ENCODE peak calls at places on chromosomes 16 and 17, in six cellular contexts. One of them, this sample, is unnamed.

GRCh38 chr17:57442401-57442823 is 186.1 kb downstream of the MSI2 start:
- DNase-seq in left ventricle myocardium inferior: no peak
- DNase-seq in IMR-90: peak; percentile 91
- DNase-seq in mucosa of descending colon: no peak
- DNase-seq in adrenal gland: no peak
- DNase-seq in heart left ventricle: no peak
- DNase-seq in this sample: no peak

GRCh38 chr17:15154618-15155017 is 110.5 kb downstream of the PMP22 start:
- DNase-seq in mucosa of descending colon: no peak
- DNase-seq in adrenal gland: no peak
- DNase-seq in heart left ventricle: no peak
- DNase-seq in IMR-90: peak; percentile 3
- DNase-seq in left ventricle myocardium inferior: no peak
- DNase-seq in this sample: no peak

GRCh38 chr17:27489045-27489715 is 32.9 kb downstream of the KSR1 start:
- DNase-seq in heart left ventricle: peak; percentile 65
- DNase-seq in adrenal gland: peak; percentile 74
- DNase-seq in IMR-90: peak; percentile 59
- DNase-seq in left ventricle myocardium inferior: peak; percentile 84
- DNase-seq in mucosa of descending colon: peak; percentile 81
- DNase-seq in this sample: peak; percentile 92

GRCh38 chr16:20928774-20929411 is 28.3 kb downstream of the LYRM1 start:
- DNase-seq in IMR-90: no peak
- DNase-seq in mucosa of descending colon: no peak
- DNase-seq in heart left ventricle: no peak
- DNase-seq in left ventricle myocardium inferior: no peak
- DNase-seq in adrenal gland: no peak
- DNase-seq in this sample: no peak

GRCh38 chr16:23683487-23683886 is 4.8 kb downstream of the PLK1 start:
- DNase-seq in mucosa of descending colon: no peak
- DNase-seq in adrenal gland: no peak
- DNase-seq in heart left ventricle: no peak
- DNase-seq in left ventricle myocardium inferior: no peak
- DNase-seq in IMR-90: no peak
- DNase-seq in this sample: no peak

GRCh38 chr17:72913315-72913714 is 179.2 kb downstream of the SLC39A11 start:
- DNase-seq in heart left ventricle: no peak
- DNase-seq in adrenal gland: no peak
- DNase-seq in IMR-90: no peak
- DNase-seq in left ventricle myocardium inferior: no peak
- DNase-seq in mucosa of descending colon: no peak
- DNase-seq in this sample: no peak

GRCh38 chr16:56918467-56919012 is 13.4 kb upstream of the HERPUD1 start:
- DNase-seq in adrenal gland: no peak
- DNase-seq in mucosa of descending colon: no peak
- DNase-seq in left ventricle myocardium inferior: no peak
- DNase-seq in heart left ventricle: no peak
- DNase-seq in IMR-90: no peak
- DNase-seq in this sample: no peak

GRCh38 chr17:4161179-4161559 is 18.2 kb downstream of the CYB5D2 start:
- DNase-seq in IMR-90: peak; percentile 93
- DNase-seq in left ventricle myocardium inferior: no peak
- DNase-seq in mucosa of descending colon: no peak
- DNase-seq in adrenal gland: peak; percentile 79
- DNase-seq in heart left ventricle: no peak
- DNase-seq in this sample: peak; percentile 78

GRCh38 chr17:57985675-57985974 is 2.4 kb downstream of the VEZF1 start:
- DNase-seq in adrenal gland: no peak
- DNase-seq in mucosa of descending colon: no peak
- DNase-seq in IMR-90: peak; percentile 25
- DNase-seq in left ventricle myocardium inferior: no peak
- DNase-seq in heart left ventricle: no peak
- DNase-seq in this sample: no peak

GRCh38 chr17:15945493-15946209 is 721 bp downstream of the ADORA2B start:
- DNase-seq in IMR-90: peak; percentile 16
- DNase-seq in adrenal gland: peak; percentile 13
- DNase-seq in heart left ventricle: no peak
- DNase-seq in left ventricle myocardium inferior: no peak
- DNase-seq in mucosa of descending colon: peak; percentile 64
- DNase-seq in this sample: no peak

DNA sequence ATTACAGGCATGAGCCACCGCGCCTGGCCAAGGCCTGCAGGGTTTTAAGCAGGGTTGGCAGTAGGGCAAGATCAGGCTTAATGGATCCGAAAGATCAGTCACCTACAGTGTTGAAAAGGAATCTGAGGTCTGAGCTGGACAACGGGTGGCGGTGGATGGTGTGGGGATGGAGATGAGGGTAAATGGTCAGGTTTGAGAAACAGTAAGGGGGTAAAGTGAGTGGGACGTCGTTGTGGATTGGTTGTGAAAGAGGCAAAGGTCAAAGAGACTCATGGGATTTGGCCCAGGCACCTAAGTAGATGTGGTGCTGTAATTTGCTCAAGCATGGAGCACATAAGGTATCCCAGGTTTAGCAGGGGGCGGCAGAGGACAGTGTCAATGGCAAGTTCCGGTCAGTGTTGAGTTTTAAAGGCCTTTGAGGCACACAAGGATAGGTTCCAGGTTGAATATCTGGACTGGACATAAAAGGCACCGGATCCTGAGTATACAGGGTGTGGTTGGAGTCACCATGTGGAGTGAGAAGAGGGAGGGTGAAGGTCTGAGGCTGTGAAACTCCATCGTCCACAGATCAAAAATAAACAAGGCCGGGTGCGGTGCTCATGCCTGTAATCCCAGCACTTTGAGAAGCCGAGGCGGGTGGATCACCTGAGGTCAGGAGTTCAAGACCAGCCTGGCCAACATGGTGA is 1.1 kb upstream of the SLC16A5 start:
- DNase-seq in IMR-90: no peak
- DNase-seq in adrenal gland: no peak
- DNase-seq in left ventricle myocardium inferior: no peak
- DNase-seq in mucosa of descending colon: no peak
- DNase-seq in heart left ventricle: no peak
- DNase-seq in this sample: no peak
- H3K4me1 ChIP-seq in IMR-90: peaks cover 18% of the 10 kb centered on the region
- H3K4me1 ChIP-seq in adrenal gland: no peaks in the 10 kb centered on the region
- H3K4me1 ChIP-seq in left ventricle myocardium inferior: peaks cover 36% of the 10 kb centered on the region
- H3K4me1 ChIP-seq in mucosa of descending colon: peaks cover 49% of the 10 kb centered on the region
- H3K4me1 ChIP-seq in heart left ventricle: peaks cover 54% of the 10 kb centered on the region
- H3K4me1 ChIP-seq in this sample: peaks cover 35% of the 10 kb centered on the region

GRCh38 chr17:74123350-74123749 is 80.1 kb upstream of the RPL38 start:
- DNase-seq in adrenal gland: no peak
- DNase-seq in left ventricle myocardium inferior: no peak
- DNase-seq in heart left ventricle: no peak
- DNase-seq in IMR-90: no peak
- DNase-seq in mucosa of descending colon: no peak
- DNase-seq in this sample: no peak
- TF ChIP-seq CTCF in adrenal gland: no peak
- TF ChIP-seq CTCF in left ventricle myocardium inferior: no peak
- TF ChIP-seq CTCF in heart left ventricle: no peak
- TF ChIP-seq CTCF in IMR-90: no peak
- TF ChIP-seq CTCF in mucosa of descending colon: no peak
- TF ChIP-seq CTCF in this sample: no peak

GRCh38 chr17:66777689-66778225 is 57.2 kb upstream of the CACNG5 start:
- DNase-seq in IMR-90: peak; percentile 44
- DNase-seq in adrenal gland: no peak
- DNase-seq in mucosa of descending colon: no peak
- DNase-seq in heart left ventricle: no peak
- DNase-seq in left ventricle myocardium inferior: no peak
- DNase-seq in this sample: peak; percentile 82

GRCh38 chr17:66775262-66775661 is 59.7 kb upstream of the CACNG5 start:
- DNase-seq in mucosa of descending colon: no peak
- DNase-seq in IMR-90: no peak
- DNase-seq in adrenal gland: no peak
- DNase-seq in heart left ventricle: no peak
- DNase-seq in left ventricle myocardium inferior: no peak
- DNase-seq in this sample: no peak

GRCh38 chr17:66778531-66778930 is 56.4 kb upstream of the CACNG5 start:
- DNase-seq in left ventricle myocardium inferior: no peak
- DNase-seq in adrenal gland: no peak
- DNase-seq in heart left ventricle: no peak
- DNase-seq in mucosa of descending colon: no peak
- DNase-seq in IMR-90: no peak
- DNase-seq in this sample: no peak

GRCh38 chr17:66775881-66776400 is 59.0 kb upstream of the CACNG5 start:
- DNase-seq in mucosa of descending colon: no peak
- DNase-seq in heart left ventricle: no peak
- DNase-seq in IMR-90: no peak
- DNase-seq in adrenal gland: no peak
- DNase-seq in left ventricle myocardium inferior: no peak
- DNase-seq in this sample: no peak

GRCh38 chr17:66776999-66777688 is 57.8 kb upstream of the CACNG5 start:
- DNase-seq in adrenal gland: no peak
- DNase-seq in left ventricle myocardium inferior: no peak
- DNase-seq in IMR-90: peak; percentile 34
- DNase-seq in mucosa of descending colon: no peak
- DNase-seq in heart left ventricle: no peak
- DNase-seq in this sample: no peak
- H3K4me1 ChIP-seq in adrenal gland: no peaks in the 10 kb centered on the region
- H3K4me1 ChIP-seq in left ventricle myocardium inferior: no peaks in the 10 kb centered on the region
- H3K4me1 ChIP-seq in IMR-90: peaks cover 3% of the 10 kb centered on the region
- H3K4me1 ChIP-seq in mucosa of descending colon: no peaks in the 10 kb centered on the region
- H3K4me1 ChIP-seq in heart left ventricle: no peaks in the 10 kb centered on the region
- H3K4me1 ChIP-seq in this sample: peaks cover 37% of the 10 kb centered on the region

DNA sequence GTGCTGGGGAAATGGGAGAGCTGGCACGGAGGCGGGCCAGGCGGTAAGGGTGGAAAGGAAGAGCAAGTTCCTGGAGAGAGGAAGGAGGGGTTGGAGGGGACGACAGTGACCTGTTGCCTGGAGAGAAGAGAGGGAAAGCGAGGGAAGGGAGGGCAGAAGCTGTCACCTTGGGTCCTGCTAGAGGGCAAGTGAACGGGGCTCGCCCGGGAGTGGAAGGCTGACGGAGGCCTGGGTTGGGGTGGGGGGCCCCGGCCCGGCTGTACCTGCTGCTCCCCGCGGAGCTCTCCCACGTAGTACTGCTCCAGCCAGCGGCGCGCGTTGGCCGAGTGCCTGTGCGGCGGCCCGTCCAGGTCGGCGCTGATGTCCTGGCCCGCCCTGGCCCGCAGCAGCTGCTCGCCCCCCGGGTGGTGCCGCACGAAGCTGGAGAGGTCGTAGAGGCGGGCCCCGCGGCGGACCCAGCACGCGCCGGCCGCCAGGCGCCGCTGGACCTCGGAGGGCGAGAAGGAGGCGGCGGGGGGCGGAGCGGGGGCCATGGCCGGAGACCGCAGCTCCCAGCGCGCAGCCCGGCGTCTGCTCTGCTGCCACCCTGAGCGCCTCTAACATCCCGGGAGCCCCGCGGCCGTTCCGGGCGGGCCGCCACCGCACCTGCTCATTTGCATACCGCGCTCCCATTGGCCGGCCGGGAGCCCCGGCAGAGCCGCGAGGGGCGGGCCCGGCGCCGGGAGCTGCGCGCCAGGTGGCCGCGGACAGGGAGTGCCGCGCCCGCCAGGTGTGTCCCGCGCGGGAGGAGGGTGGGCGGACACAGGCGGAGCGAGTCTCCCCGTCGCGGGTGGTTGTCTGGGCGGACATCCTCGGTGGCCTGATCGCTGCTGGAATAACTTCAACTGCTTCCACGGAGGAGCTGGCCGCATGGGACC is at the start of gene FA2H:
- DNase-seq in left ventricle myocardium inferior: peak; percentile 49
- DNase-seq in IMR-90: peak; percentile 23
- DNase-seq in heart left ventricle: peak; percentile 44
- DNase-seq in mucosa of descending colon: peak; percentile 92
- DNase-seq in adrenal gland: peak; percentile 89
- DNase-seq in this sample: peak; percentile 96
- TF ChIP-seq CTCF in left ventricle myocardium inferior: peak; percentile 49
- TF ChIP-seq CTCF in IMR-90: peak; percentile 31
- TF ChIP-seq CTCF in heart left ventricle: no peak
- TF ChIP-seq CTCF in mucosa of descending colon: peak; percentile 32
- TF ChIP-seq CTCF in adrenal gland: no peak
- TF ChIP-seq CTCF in this sample: peak; percentile 59

GRCh38 chr17:79484600-79485398 is 126.1 kb downstream of the RBFOX3 start:
- DNase-seq in adrenal gland: no peak
- DNase-seq in heart left ventricle: no peak
- DNase-seq in mucosa of descending colon: no peak
- DNase-seq in IMR-90: no peak
- DNase-seq in left ventricle myocardium inferior: no peak
- DNase-seq in this sample: no peak
- H3K4me1 ChIP-seq in adrenal gland: no peaks in the 10 kb centered on the region
- H3K4me1 ChIP-seq in heart left ventricle: no peaks in the 10 kb centered on the region
- H3K4me1 ChIP-seq in mucosa of descending colon: no peaks in the 10 kb centered on the region
- H3K4me1 ChIP-seq in IMR-90: no peaks in the 10 kb centered on the region
- H3K4me1 ChIP-seq in left ventricle myocardium inferior: no peaks in the 10 kb centered on the region
- H3K4me1 ChIP-seq in this sample: no peaks in the 10 kb centered on the region

GRCh38 chr17:37037590-37038155 is 88.9 kb downstream of the AATF start:
- DNase-seq in adrenal gland: no peak
- DNase-seq in IMR-90: no peak
- DNase-seq in mucosa of descending colon: no peak
- DNase-seq in heart left ventricle: no peak
- DNase-seq in left ventricle myocardium inferior: no peak
- DNase-seq in this sample: no peak
- TF ChIP-seq CTCF in adrenal gland: no peak
- TF ChIP-seq CTCF in IMR-90: no peak
- TF ChIP-seq CTCF in mucosa of descending colon: no peak
- TF ChIP-seq CTCF in heart left ventricle: no peak
- TF ChIP-seq CTCF in left ventricle myocardium inferior: no peak
- TF ChIP-seq CTCF in this sample: no peak

GRCh38 chr17:40348562-40349476 is 15.7 kb downstream of the GJD3 start:
- DNase-seq in left ventricle myocardium inferior: peak; percentile 79
- DNase-seq in adrenal gland: peak; percentile 88
- DNase-seq in IMR-90: no peak
- DNase-seq in mucosa of descending colon: no peak
- DNase-seq in heart left ventricle: peak; percentile 72
- DNase-seq in this sample: peak; percentile 86
- H3K4me1 ChIP-seq in left ventricle myocardium inferior: peaks cover 87% of the 10 kb centered on the region
- H3K4me1 ChIP-seq in adrenal gland: peaks cover 57% of the 10 kb centered on the region
- H3K4me1 ChIP-seq in IMR-90: peaks cover 54% of the 10 kb centered on the region
- H3K4me1 ChIP-seq in mucosa of descending colon: peaks cover 52% of the 10 kb centered on the region
- H3K4me1 ChIP-seq in heart left ventricle: peaks cover 82% of the 10 kb centered on the region
- H3K4me1 ChIP-seq in this sample: peaks cover 53% of the 10 kb centered on the region

GRCh38 chr17:63918305-63918704 is 334 bp downstream of the GH1 start:
- DNase-seq in left ventricle myocardium inferior: no peak
- DNase-seq in mucosa of descending colon: peak; percentile 22
- DNase-seq in IMR-90: no peak
- DNase-seq in adrenal gland: no peak
- DNase-seq in heart left ventricle: no peak
- DNase-seq in this sample: no peak
- TF ChIP-seq CTCF in left ventricle myocardium inferior: no peak
- TF ChIP-seq CTCF in mucosa of descending colon: no peak
- TF ChIP-seq CTCF in IMR-90: no peak
- TF ChIP-seq CTCF in adrenal gland: no peak
- TF ChIP-seq CTCF in heart left ventricle: no peak
- TF ChIP-seq CTCF in this sample: no peak

GRCh38 chr16:58124601-58124915 is 4.6 kb downstream of the CFAP20 start:
- DNase-seq in mucosa of descending colon: no peak
- DNase-seq in IMR-90: peak; percentile 76
- DNase-seq in adrenal gland: peak; percentile 38
- DNase-seq in left ventricle myocardium inferior: no peak
- DNase-seq in heart left ventricle: no peak
- DNase-seq in this sample: peak; percentile 14
- H3K4me1 ChIP-seq in mucosa of descending colon: peaks cover 55% of the 10 kb centered on the region
- H3K4me1 ChIP-seq in IMR-90: peaks cover 25% of the 10 kb centered on the region
- H3K4me1 ChIP-seq in adrenal gland: peaks cover 43% of the 10 kb centered on the region
- H3K4me1 ChIP-seq in left ventricle myocardium inferior: peaks cover 93% of the 10 kb centered on the region
- H3K4me1 ChIP-seq in heart left ventricle: peaks cover 72% of the 10 kb centered on the region
- H3K4me1 ChIP-seq in this sample: peaks cover 61% of the 10 kb centered on the region